ENCODE peak calls at places on chromosomes 16 and 17, in five cellular contexts. S, X, F, B and O are unnamed samples.

GRCh38 chr17:68239967-68240366 is 7.9 kb upstream of the AMZ2 start:
- DNase-seq in S (no peak), F (no peak), X (no peak), B (no peak), O (no peak)

GRCh38 chr17:47087093-47087492 is 102.0 kb downstream of the CDC27 start:
- DNase-seq in F (no peak), X (no peak), B (no peak), S (no peak), O (no peak)

GRCh38 chr16:81626181-81626674 is 152.9 kb upstream of the PLCG2 start:
- DNase-seq in X (peak), F (peak), B (no peak), S (peak), O (no peak)

GRCh38 chr16:89847056-89847929 is 19.0 kb downstream of the SPIRE2 start:
- DNase-seq in B (no peak), F (no peak), X (no peak), S (no peak), O (no peak)

GRCh38 chr17:79621151-79621940 is 10.5 kb upstream of the RBFOX3 start:
- DNase-seq in X (no peak), F (no peak), B (peak), S (no peak), O (no peak)

GRCh38 chr16:68883685-68884084 is 40.4 kb downstream of the TANGO6 start:
- DNase-seq in F (no peak), X (no peak), B (no peak), S (no peak), O (no peak)

GRCh38 chr17:14744716-14745115 is 443.8 kb downstream of the HS3ST3B1 start:
- DNase-seq in S (peak), B (no peak), F (peak), X (no peak), O (no peak)

GRCh38 chr17:28390563-28390962 is 15.4 kb downstream of the SLC46A1 start:
- DNase-seq in F (no peak), X (no peak), B (no peak), S (no peak), O (no peak)

GRCh38 chr17:21176996-21177395 is 37.0 kb downstream of the TMEM11 start:
- DNase-seq in S (no peak), F (no peak), B (peak), X (no peak), O (no peak)

GRCh38 chr17:64441772-64442549 is 7.0 kb upstream of the MILR1 start:
- DNase-seq in X (no peak), S (peak), F (no peak), B (peak), O (no peak)

GRCh38 chr17:28955408-28955807 is 4.1 kb upstream of the PHF12 start:
- DNase-seq in B (no peak), S (no peak), X (no peak), F (no peak), O (no peak)

GRCh38 chr16:86783626-86784266 is 205.4 kb downstream of the FOXL1 start:
- DNase-seq in F (peak), S (no peak), B (no peak), X (peak), O (peak)

GRCh38 chr16:12213180-12213579 is 236.6 kb downstream of the SNX29 start:
- DNase-seq in X (no peak), S (no peak), F (no peak), B (no peak), O (no peak)

GRCh38 chr16:12217341-12217740 is 240.8 kb downstream of the SNX29 start:
- DNase-seq in B (no peak), S (no peak), F (no peak), X (no peak), O (no peak)

GRCh38 chr16:12211870-12212690 is 235.5 kb downstream of the SNX29 start:
- DNase-seq in B (no peak), F (no peak), S (no peak), X (no peak), O (no peak)

GRCh38 chr16:12214509-12214908 is 238.0 kb downstream of the SNX29 start:
- DNase-seq in F (no peak), B (no peak), S (no peak), X (no peak), O (no peak)

DNA sequence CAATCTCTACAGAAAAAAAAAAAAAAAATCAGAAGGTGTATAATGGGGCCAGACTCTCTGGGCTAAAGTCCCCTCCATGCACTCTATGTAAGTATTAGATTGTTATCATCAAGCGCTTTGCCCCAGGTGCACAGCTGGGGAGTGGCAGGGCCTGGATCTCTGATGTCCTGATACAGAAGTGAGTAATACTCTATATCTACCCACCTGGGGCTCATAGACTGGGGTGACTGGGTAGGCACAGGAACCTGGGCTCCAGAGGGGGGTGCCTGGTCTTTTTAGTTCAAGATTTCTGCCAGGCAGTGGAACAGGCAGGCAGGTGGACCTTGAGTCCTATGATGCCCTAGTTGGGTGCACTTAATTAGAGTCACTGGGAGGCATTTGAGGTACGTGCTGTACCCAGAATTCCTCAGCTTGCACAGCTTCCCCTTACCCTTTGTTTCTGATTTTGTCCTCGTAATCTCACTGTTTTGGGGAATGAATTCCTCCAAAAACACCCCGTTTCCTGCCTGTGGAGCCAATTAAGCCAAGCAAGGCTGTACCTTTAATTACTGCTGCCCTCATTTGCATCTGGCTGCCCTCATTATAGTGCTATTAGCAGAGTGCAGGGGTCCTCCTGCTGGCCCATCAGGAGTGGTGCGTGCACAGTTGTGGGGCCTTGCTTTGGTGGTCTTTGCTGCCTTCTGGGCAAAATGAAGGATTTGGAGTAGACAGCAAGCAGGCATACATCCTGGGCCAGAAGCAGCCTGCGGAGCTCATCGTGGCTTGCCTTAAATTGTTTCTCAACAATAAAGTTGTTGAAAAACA is 239.0 kb downstream of the SNX29 start:
- DNase-seq in F (no peak), B (no peak), X (no peak), S (no peak), O (no peak)
- TF ChIP-seq CTCF in F (peak), B (no peak), X (no peak), S (peak), O (no peak)

GRCh38 chr17:80891096-80892018 is 100.3 kb upstream of the CHMP6 start:
- DNase-seq in F (peak), S (peak), B (no peak), X (peak), O (peak)
- TF ChIP-seq CTCF in F (peak), S (peak), B (no peak), X (no peak), O (no peak)

GRCh38 chr16:62249069-62249468 is 212.8 kb upstream of the CDH8 start:
- DNase-seq in F (no peak), B (no peak), S (no peak), X (no peak), O (no peak)
- TF ChIP-seq CTCF in F (no peak), B (no peak), S (no peak), X (no peak), O (no peak)

GRCh38 chr17:60392042-60392844 is at the start of gene USP32:
- DNase-seq in F (peak), X (peak), B (peak), S (peak), O (peak)
- TF ChIP-seq CTCF in F (peak), X (peak), B (no peak), S (peak), O (peak)

GRCh38 chr16:78522327-78522726 is 422.9 kb downstream of the WWOX start:
- DNase-seq in F (no peak), X (no peak), S (no peak), B (no peak), O (no peak)
- TF ChIP-seq CTCF in F (no peak), X (no peak), S (no peak), B (no peak), O (no peak)

GRCh38 chr17:31266042-31266441 is 31.0 kb downstream of the OMG start:
- DNase-seq in X (no peak), F (no peak), S (no peak), B (no peak), O (no peak)
- TF ChIP-seq CTCF in X (no peak), F (peak), S (peak), B (no peak), O (no peak)

GRCh38 chr17:9926150-9926804 is 21.2 kb upstream of the RCVRN start:
- DNase-seq in B (no peak), S (no peak), F (peak), X (no peak), O (no peak)

GRCh38 chr17:9931144-9931543 is 26.1 kb upstream of the RCVRN start:
- DNase-seq in B (no peak), X (no peak), S (no peak), F (no peak), O (no peak)

GRCh38 chr17:9925457-9925856 is 20.4 kb upstream of the RCVRN start:
- DNase-seq in X (no peak), B (no peak), F (no peak), S (no peak), O (no peak)

GRCh38 chr17:9929873-9930272 is 24.8 kb upstream of the RCVRN start:
- DNase-seq in B (no peak), X (no peak), F (no peak), S (no peak), O (no peak)

DNA sequence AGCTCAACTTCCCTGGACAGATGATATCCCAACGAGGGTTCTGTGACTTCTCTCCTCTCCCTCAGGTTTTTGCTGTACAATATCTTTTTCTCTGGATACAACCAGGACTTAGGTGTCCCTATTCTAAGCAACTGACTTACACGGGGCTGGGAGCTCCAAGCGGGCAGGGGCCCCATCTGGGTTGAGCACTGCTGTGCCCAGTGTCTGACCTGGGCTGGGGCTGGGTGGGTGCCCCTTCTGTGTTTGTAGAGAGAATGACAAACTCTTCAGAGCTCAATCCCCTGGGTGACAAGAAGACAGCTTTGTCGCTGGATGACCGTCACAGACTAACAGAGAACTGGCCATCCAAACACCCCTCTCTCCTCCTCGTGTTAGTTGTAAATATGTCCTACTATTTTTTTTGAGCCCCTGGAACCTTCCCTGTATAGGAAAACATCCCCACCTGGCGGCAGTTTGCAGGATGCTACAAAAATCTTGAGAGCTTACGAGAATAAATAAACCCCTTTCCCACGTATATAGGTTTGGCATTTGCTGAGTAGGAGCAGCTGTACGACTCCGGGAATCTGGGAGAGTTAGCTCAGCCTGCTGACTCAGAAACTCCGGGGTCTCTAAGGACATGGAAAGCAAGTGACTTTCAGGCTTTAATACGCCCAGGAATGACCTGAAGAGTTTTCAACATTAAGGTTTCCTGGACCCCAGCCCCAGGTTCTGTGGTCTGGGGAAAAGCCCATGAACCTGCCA is 23.7 kb upstream of the RCVRN start:
- DNase-seq in X (no peak), B (no peak), S (peak), F (peak), O (peak)
- TF ChIP-seq CTCF in X (peak), B (no peak), S (peak), F (peak), O (peak)

GRCh38 chr17:56891751-56892150 is 22.1 kb downstream of the TRIM25 start:
- DNase-seq in X (no peak), B (no peak), S (no peak), F (no peak), O (no peak)
- TF ChIP-seq CTCF in X (peak), B (peak), S (peak), F (peak), O (no peak)

GRCh38 chr16:30698816-30699614 is at the start of gene SRCAP:
- DNase-seq in F (peak), X (no peak), B (peak), S (peak), O (peak)
- TF ChIP-seq CTCF in F (no peak), X (no peak), B (no peak), S (no peak), O (no peak)

DNA sequence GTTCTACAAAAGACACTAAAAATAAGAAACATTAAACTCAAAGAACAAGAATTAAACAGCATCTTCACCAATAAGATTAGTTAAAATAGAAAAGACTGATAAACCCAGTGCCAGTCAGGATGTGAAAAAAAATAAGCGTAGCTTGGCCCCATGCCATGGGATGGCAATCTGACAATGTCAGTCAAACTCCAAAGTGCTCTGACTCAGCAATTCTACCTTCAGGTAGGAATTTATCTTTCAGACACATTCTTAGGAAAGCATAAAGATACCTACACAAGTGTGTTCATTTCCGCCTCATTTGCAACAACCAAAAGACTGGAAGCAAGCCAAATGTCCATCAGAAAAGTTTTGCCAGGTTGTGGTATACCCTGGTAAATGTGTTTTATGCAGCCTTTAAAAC is 9.1 kb upstream of the MPO start:
- DNase-seq in S (no peak), B (no peak), F (peak), X (no peak), O (peak)
- TF ChIP-seq CTCF in S (no peak), B (no peak), F (no peak), X (no peak), O (no peak)